ENCODE peak calls at places on chromosomes 6 and 20, in six cellular contexts. Y is A549, N is endothelial cell of umbilical vein, S is HCT116, O is GM12878, P is HepG2. B is an unnamed sample.

GRCh38 chr20:18802012-18802634 is 11.5 kb upstream of the SCP2D1 start:
- DNase-seq in P (no peak), Y (no peak), S (no peak), N (no peak), O (no peak), B (no peak)

GRCh38 chr6:3911614-3912336 is 62.6 kb downstream of the FAM50B start:
- DNase-seq in Y (peak), P (peak), N (peak), O (no peak), S (peak), B (no peak)

GRCh38 chr6:13678255-13678983 is 33.2 kb downstream of the RANBP9 start:
- DNase-seq in O (no peak), P (peak), Y (no peak), S (no peak), N (peak), B (no peak)

GRCh38 chr6:100167585-100167984 is 173.6 kb upstream of the MCHR2 start:
- DNase-seq in Y (no peak), P (no peak), O (no peak), N (no peak), S (no peak), B (no peak)

GRCh38 chr6:64383277-64383676 is 747.7 kb downstream of the PHF3 start:
- DNase-seq in O (no peak), N (no peak), S (no peak), P (no peak), Y (no peak), B (no peak)

GRCh38 chr6:39681566-39682250 is 43.5 kb downstream of the KIF6 start:
- DNase-seq in Y (no peak), O (no peak), S (no peak), P (no peak), N (no peak), B (no peak)

GRCh38 chr6:85372188-85372914 is 77.5 kb upstream of the NT5E start:
- DNase-seq in P (peak), N (peak), Y (no peak), S (no peak), O (no peak), B (peak)

GRCh38 chr6:152746172-152746553 is 4.4 kb upstream of the VIP start:
- DNase-seq in S (peak), N (no peak), Y (peak), P (peak), O (no peak), B (no peak)

GRCh38 chr6:165847407-165848098 is 184.5 kb upstream of the PDE10A start:
- DNase-seq in S (no peak), O (no peak), Y (no peak), P (no peak), N (no peak), B (no peak)

GRCh38 chr6:147675281-147675680 is 166.8 kb downstream of the SAMD5 start:
- DNase-seq in Y (no peak), S (no peak), O (no peak), P (no peak), N (no peak), B (no peak)

GRCh38 chr6:169722362-169723199 is 1.7 kb downstream of the PHF10 start:
- DNase-seq in Y (peak), N (peak), P (peak), O (no peak), S (no peak), B (peak)

GRCh38 chr6:139296927-139297326 is 5.1 kb upstream of the TXLNB start:
- DNase-seq in O (no peak), N (no peak), P (no peak), S (no peak), Y (no peak), B (peak)

GRCh38 chr6:80366721-80367120 is 260.2 kb downstream of the BCKDHB start:
- DNase-seq in O (no peak), N (peak), Y (no peak), S (no peak), P (no peak), B (no peak)

GRCh38 chr6:116175344-116175743 is 49.4 kb upstream of the COL10A1 start:
- DNase-seq in S (no peak), Y (peak), P (no peak), O (no peak), N (no peak), B (no peak)

GRCh38 chr20:46255440-46256104 is 52.7 kb downstream of the CDH22 start:
- DNase-seq in O (no peak), S (peak), P (peak), Y (peak), N (peak), B (no peak)

GRCh38 chr6:161369339-161369738 is 95.5 kb upstream of the AGPAT4 start:
- DNase-seq in O (no peak), S (no peak), N (no peak), P (no peak), Y (peak), B (peak)

GRCh38 chr20:2840967-2841531 is 504 bp downstream of the VPS16 start:
- DNase-seq in S (no peak), P (peak), O (no peak), Y (peak), N (peak), B (peak)

GRCh38 chr20:3071610-3072529 is at the start of gene OXT:
- DNase-seq in S (no peak), O (no peak), Y (no peak), N (peak), P (no peak), B (no peak)

GRCh38 chr20:57648878-57649616 is 28.8 kb upstream of the ZBP1 start:
- DNase-seq in Y (no peak), P (no peak), S (no peak), N (no peak), O (no peak), B (no peak)

GRCh38 chr6:24856246-24856599 is 57.5 kb upstream of the ARMH2 start:
- DNase-seq in S (no peak), O (no peak), P (no peak), Y (no peak), N (no peak), B (no peak)

GRCh38 chr20:11888648-11889047 is 29.0 kb upstream of the BTBD3 start:
- DNase-seq in Y (no peak), S (no peak), N (no peak), P (no peak), O (no peak), B (no peak)

GRCh38 chr6:31919624-31920303 is 7.8 kb upstream of the C2 start:
- DNase-seq in P (no peak), S (no peak), O (no peak), Y (no peak), N (no peak), B (no peak)

GRCh38 chr6:14799928-14800327 is 445.9 kb upstream of the JARID2 start:
- DNase-seq in S (peak), P (peak), N (peak), Y (peak), O (peak), B (peak)

GRCh38 chr20:62203378-62204030 is 16.6 kb downstream of the HRH3 start:
- DNase-seq in S (no peak), P (no peak), O (no peak), N (peak), Y (no peak), B (no peak)

GRCh38 chr6:120489941-120490340 is 844.3 kb downstream of the TBC1D32 start:
- DNase-seq in Y (no peak), P (no peak), O (no peak), N (no peak), S (no peak), B (no peak)

GRCh38 chr20:21941941-21942805 is 236.7 kb downstream of the PAX1 start:
- DNase-seq in P (no peak), O (no peak), Y (no peak), N (no peak), S (no peak), B (no peak)

GRCh38 chr6:114007451-114007953 is 36.6 kb upstream of the HDAC2 start:
- DNase-seq in P (no peak), N (no peak), Y (no peak), S (no peak), O (peak), B (no peak)

GRCh38 chr6:36735110-36735971 is 37.7 kb downstream of the RAB44 start:
- DNase-seq in S (no peak), N (peak), P (no peak), Y (no peak), O (no peak), B (peak)

GRCh38 chr6:80434951-80435350 is 328.5 kb downstream of the BCKDHB start:
- DNase-seq in O (no peak), Y (no peak), P (no peak), N (no peak), S (no peak), B (no peak)

GRCh38 chr20:63741354-63741675 is 1.7 kb downstream of the SLC2A4RG start:
- DNase-seq in O (no peak), N (no peak), P (no peak), S (no peak), Y (no peak), B (no peak)

GRCh38 chr20:63738687-63739128 is 868 bp upstream of the SLC2A4RG start:
- DNase-seq in O (no peak), N (no peak), Y (no peak), S (no peak), P (peak), B (no peak)

GRCh38 chr20:63740501-63741353 is 1.2 kb downstream of the SLC2A4RG start:
- DNase-seq in Y (peak), O (no peak), N (peak), P (peak), S (peak), B (peak)

GRCh38 chr20:63739129-63740069 is at the start of gene SLC2A4RG:
- DNase-seq in Y (peak), P (peak), S (no peak), O (no peak), N (peak), B (peak)

GRCh38 chr20:63740070-63740500 is 509 bp downstream of the SLC2A4RG start:
- DNase-seq in Y (no peak), O (no peak), S (no peak), N (peak), P (no peak), B (peak)
- TF ChIP-seq MAX in Y (no peak), O (no peak), S (no peak), N (no peak), P (no peak), B (peak)

DNA sequence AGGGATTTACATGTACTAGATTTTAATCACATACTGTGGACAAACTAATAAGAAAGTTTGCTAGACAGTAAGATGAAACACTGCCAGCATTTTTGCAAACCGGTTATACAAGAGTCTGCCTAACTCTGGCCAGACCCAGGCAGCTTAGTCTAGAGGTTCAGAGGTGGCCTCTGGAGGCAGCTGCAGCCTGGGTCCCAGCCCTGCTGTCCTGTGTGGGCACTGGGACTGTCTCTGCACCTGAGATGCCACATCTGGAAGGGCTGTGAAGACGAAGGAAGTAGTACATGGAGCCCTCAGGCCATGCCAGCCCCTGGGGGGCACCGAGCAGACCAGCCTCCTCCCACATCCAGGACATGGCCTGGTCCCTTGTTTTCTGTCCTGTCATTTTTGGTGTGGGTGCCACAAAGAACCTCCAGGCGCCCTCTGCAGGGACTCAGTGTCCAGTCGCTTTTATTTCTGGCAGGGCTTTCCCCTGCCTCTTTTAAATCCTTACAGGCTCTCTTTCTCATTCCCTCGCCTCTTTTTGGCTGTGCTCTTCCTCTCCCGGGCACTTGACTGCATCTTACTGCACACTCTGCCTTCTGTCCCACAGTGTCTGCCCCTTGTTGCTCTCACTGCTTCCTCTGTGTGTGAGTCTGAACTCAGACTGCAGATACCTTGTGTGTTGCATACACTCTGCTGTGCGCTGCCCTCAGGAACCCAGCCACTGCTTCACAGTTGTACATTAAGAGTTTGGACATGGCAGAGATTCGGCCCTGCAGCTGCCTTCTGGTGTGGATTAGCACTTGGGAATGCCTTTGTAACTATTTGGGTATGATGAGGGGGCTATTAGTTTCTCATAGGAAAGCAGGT is 216.7 kb downstream of the ZDHHC14 start:
- DNase-seq in O (no peak), S (peak), N (peak), P (peak), Y (peak), B (peak)
- TF ChIP-seq CTCF in O (peak), S (peak), N (peak), P (peak), Y (peak), B (peak)

GRCh38 chr20:19921349-19921793 is 95.8 kb upstream of the NAA20 start:
- DNase-seq in Y (no peak), P (no peak), S (no peak), N (no peak), O (no peak), B (no peak)
- H3K4me3 ChIP-seq in Y (no peak), P (no peak), S (no peak), N (no peak), O (no peak), B (no peak)

DNA sequence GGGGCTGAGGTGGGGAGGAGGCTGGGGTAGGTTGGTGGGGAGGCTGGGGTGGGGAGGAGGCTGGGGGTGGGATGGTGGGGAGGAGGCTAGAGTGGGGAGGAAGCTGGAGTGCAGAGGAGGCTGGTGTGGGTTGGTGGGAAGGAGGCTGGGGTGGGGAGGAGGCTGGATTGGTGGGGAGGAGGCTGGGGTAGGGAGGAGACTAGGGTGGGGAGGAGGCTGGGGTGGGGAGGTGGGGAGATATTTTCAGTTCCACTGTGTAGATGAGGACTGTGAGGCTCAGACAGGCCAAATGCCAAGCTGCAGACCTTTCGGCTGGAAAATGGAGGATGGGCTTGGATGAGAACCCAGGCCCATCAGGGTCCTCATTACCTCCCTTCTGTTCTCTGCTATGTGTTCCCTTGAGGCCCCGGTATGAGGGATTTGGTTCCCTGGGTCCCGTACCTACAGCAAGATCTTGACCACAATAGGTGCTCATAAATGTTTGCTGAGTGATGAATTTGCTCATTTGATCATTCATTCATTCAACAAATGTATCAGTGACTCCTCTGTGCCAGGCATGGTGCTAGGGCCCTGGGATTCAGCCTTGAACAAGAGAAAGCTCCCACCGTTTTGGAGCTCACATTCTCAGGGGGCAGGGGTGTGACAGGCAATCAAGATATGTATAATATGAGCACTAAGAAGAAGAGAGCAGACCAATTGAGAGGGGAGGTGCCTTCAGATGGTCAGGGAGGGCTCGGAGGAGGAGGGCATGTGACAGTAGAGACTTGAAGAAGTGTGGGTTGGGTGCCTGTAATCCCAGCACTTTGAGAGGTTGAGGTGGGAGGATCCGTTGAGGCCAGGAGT is 36.2 kb upstream of the NOL4L start:
- DNase-seq in N (no peak), O (no peak), S (peak), P (no peak), Y (no peak), B (peak)
- TF ChIP-seq MAX in N (no peak), O (no peak), S (no peak), P (no peak), Y (no peak), B (no peak)

GRCh38 chr6:134074151-134074712 is 21.8 kb upstream of the SLC2A12 start:
- DNase-seq in S (no peak), O (no peak), Y (no peak), N (peak), P (peak), B (no peak)
- TF ChIP-seq CTCF in S (no peak), O (no peak), Y (no peak), N (no peak), P (no peak), B (no peak)

DNA sequence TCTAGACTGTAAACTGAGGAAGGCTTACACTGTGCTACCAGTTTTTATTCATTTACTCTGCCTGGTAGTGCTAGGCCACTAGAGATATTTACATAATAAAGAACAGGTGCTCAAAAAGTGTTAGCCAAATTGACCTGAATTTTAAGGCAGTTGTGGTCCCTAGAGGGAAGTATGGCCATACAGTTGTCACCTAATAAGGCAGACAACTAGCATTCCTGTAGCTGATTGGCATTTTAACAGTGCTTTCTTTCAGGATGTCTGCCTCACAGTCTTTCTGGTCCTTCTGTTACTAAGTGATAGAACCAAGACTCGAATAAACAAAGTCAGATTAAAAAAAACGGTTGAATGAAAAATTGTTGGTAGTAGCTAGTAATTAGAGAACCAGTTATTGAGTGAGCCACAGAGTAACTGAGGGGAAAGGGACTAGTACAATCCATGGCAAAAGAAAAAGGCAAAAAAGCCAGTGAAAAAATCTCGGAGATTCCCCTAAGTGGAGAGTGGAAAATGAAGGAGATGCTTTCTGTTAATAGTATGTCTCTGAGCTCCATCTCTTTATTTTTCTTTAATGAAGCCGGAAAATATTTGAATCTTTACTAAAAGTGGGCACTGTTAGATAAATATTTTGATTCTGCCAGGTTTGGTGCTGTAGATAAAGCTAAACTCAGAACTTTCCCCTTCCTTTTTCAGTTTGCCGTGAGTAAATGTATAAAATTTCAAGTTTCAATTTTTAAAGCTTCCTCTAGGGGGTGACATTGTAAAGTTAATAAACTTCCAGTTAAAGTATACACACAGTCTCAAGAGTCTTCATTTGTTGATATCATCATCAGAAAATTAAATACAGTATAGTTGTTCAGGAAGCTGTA is 9.1 kb downstream of the VTA1 start:
- DNase-seq in Y (peak), O (no peak), P (peak), N (peak), S (peak), B (peak)
- H3K4me3 ChIP-seq in Y (no peak), O (no peak), P (no peak), N (no peak), S (no peak), B (no peak)

GRCh38 chr20:32155017-32155965 is 45.8 kb downstream of the TM9SF4 start:
- DNase-seq in Y (peak), P (peak), N (peak), O (peak), S (no peak), B (peak)
- TF ChIP-seq MAX in Y (no peak), P (no peak), N (no peak), O (no peak), S (no peak), B (peak)

B was measured in NB4.